ENCODE peak calls at places on chromosomes 11 and 22, in eight cellular contexts. One of them, this sample, is unnamed.

GRCh38 chr11:59216654-59217640 is 4.2 kb upstream of the MPEG1 start:
- DNase-seq in HCT116: no peak
- DNase-seq in NB4: peak
- DNase-seq in body of pancreas: no peak
- DNase-seq in stomach: peak
- DNase-seq in testis: peak
- DNase-seq in ovary: no peak
- DNase-seq in Peyer's patch: no peak
- DNase-seq in this sample: no peak

GRCh38 chr11:43907028-43907966 is 26.7 kb downstream of the ALKBH3 start:
- DNase-seq in HCT116: no peak
- DNase-seq in NB4: no peak
- DNase-seq in body of pancreas: no peak
- DNase-seq in stomach: no peak
- DNase-seq in testis: no peak
- DNase-seq in ovary: no peak
- DNase-seq in Peyer's patch: no peak
- DNase-seq in this sample: no peak

GRCh38 chr11:10395196-10395897 is 59.7 kb upstream of the AMPD3 start:
- DNase-seq in HCT116: no peak
- DNase-seq in NB4: no peak
- DNase-seq in body of pancreas: no peak
- DNase-seq in stomach: no peak
- DNase-seq in testis: no peak
- DNase-seq in ovary: no peak
- DNase-seq in Peyer's patch: no peak
- DNase-seq in this sample: no peak

GRCh38 chr11:35014352-35014751 is 97.9 kb downstream of the PDHX start:
- DNase-seq in HCT116: no peak
- DNase-seq in NB4: no peak
- DNase-seq in body of pancreas: no peak
- DNase-seq in stomach: no peak
- DNase-seq in testis: no peak
- DNase-seq in ovary: no peak
- DNase-seq in Peyer's patch: no peak
- DNase-seq in this sample: no peak

GRCh38 chr11:68973219-68973618 is 7.6 kb downstream of the MRGPRD start:
- DNase-seq in HCT116: no peak
- DNase-seq in NB4: no peak
- DNase-seq in body of pancreas: no peak
- DNase-seq in stomach: no peak
- DNase-seq in testis: no peak
- DNase-seq in ovary: no peak
- DNase-seq in Peyer's patch: no peak
- DNase-seq in this sample: no peak

GRCh38 chr22:23404689-23405365 is 175.3 kb downstream of the IGLL1 start:
- DNase-seq in HCT116: no peak
- DNase-seq in NB4: no peak
- DNase-seq in body of pancreas: no peak
- DNase-seq in stomach: peak
- DNase-seq in testis: peak
- DNase-seq in ovary: peak
- DNase-seq in Peyer's patch: peak
- DNase-seq in this sample: no peak

GRCh38 chr22:27982630-27983180 is 63.6 kb upstream of the PITPNB start:
- DNase-seq in HCT116: no peak
- DNase-seq in NB4: no peak
- DNase-seq in body of pancreas: no peak
- DNase-seq in stomach: peak
- DNase-seq in testis: peak
- DNase-seq in ovary: no peak
- DNase-seq in Peyer's patch: no peak
- DNase-seq in this sample: no peak

GRCh38 chr11:108788565-108789199 is 123.8 kb downstream of the DDX10 start:
- DNase-seq in HCT116: peak
- DNase-seq in NB4: peak
- DNase-seq in body of pancreas: no peak
- DNase-seq in stomach: no peak
- DNase-seq in testis: peak
- DNase-seq in ovary: no peak
- DNase-seq in Peyer's patch: no peak
- DNase-seq in this sample: no peak

GRCh38 chr11:130647371-130647770 is 198.9 kb downstream of the ADAMTS15 start:
- DNase-seq in HCT116: no peak
- DNase-seq in NB4: no peak
- DNase-seq in body of pancreas: no peak
- DNase-seq in stomach: no peak
- DNase-seq in testis: no peak
- DNase-seq in ovary: no peak
- DNase-seq in Peyer's patch: no peak
- DNase-seq in this sample: no peak

GRCh38 chr22:38754247-38755154 is 1.3 kb downstream of the SUN2 start:
- DNase-seq in HCT116: no peak
- DNase-seq in NB4: peak
- DNase-seq in body of pancreas: peak
- DNase-seq in stomach: peak
- DNase-seq in testis: peak
- DNase-seq in ovary: peak
- DNase-seq in Peyer's patch: peak
- DNase-seq in this sample: peak

GRCh38 chr11:61720597-61720996 is 31.8 kb upstream of the MYRF start:
- DNase-seq in HCT116: no peak
- DNase-seq in NB4: no peak
- DNase-seq in body of pancreas: no peak
- DNase-seq in stomach: no peak
- DNase-seq in testis: no peak
- DNase-seq in ovary: no peak
- DNase-seq in Peyer's patch: no peak
- DNase-seq in this sample: no peak

GRCh38 chr11:61718046-61718531 is 34.3 kb upstream of the MYRF start:
- DNase-seq in HCT116: no peak
- DNase-seq in NB4: no peak
- DNase-seq in body of pancreas: no peak
- DNase-seq in stomach: no peak
- DNase-seq in testis: no peak
- DNase-seq in ovary: no peak
- DNase-seq in Peyer's patch: no peak
- DNase-seq in this sample: no peak

GRCh38 chr11:61719968-61720367 is 32.5 kb upstream of the MYRF start:
- DNase-seq in HCT116: no peak
- DNase-seq in NB4: no peak
- DNase-seq in body of pancreas: no peak
- DNase-seq in stomach: no peak
- DNase-seq in testis: no peak
- DNase-seq in ovary: no peak
- DNase-seq in Peyer's patch: no peak
- DNase-seq in this sample: no peak

GRCh38 chr11:61717286-61718033 is 35.0 kb upstream of the MYRF start:
- DNase-seq in HCT116: no peak
- DNase-seq in NB4: no peak
- DNase-seq in body of pancreas: no peak
- DNase-seq in stomach: no peak
- DNase-seq in testis: no peak
- DNase-seq in ovary: no peak
- DNase-seq in Peyer's patch: no peak
- DNase-seq in this sample: no peak

DNA sequence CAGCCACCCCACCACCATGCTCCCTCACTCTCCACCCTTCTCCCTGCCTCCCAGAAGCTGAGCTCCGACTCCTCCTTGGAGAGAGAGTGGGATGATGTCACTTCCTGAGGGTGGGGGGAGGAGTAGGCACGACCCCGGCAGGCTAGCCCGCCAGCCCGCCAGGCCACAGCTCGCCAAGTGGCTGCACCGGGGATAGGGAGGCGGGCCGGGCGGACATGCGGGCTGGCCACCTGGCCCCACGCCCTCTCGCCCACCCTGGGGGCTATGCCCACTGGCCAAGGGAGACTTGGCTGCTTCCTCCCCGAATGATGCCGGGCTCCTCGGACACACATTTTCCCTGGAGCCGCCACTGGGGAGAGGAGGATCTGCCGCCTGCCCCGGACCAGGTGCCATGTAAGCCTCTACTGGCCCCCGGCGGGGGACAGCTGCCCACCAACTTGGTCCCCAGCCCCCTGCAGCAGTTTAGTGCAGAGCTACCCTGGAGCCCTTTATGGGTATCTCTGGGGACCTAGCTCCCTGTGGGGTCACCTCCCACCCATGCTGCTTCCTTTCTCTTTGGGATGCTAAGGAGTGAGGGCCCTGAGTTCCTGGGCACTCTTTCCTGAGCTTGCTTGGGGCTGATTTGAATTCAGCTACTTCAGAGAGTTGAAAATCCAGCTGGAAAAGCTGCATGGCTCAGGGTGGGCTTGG is 33.7 kb upstream of the MYRF start:
- DNase-seq in HCT116: no peak
- DNase-seq in NB4: peak
- DNase-seq in body of pancreas: no peak
- DNase-seq in stomach: no peak
- DNase-seq in testis: no peak
- DNase-seq in ovary: peak
- DNase-seq in Peyer's patch: no peak
- DNase-seq in this sample: no peak
- H3K4me3 ChIP-seq in HCT116: no peak
- H3K4me3 ChIP-seq in NB4: no peak
- H3K4me3 ChIP-seq in body of pancreas: no peak
- H3K4me3 ChIP-seq in stomach: peak
- H3K4me3 ChIP-seq in testis: no peak
- H3K4me3 ChIP-seq in ovary: peak
- H3K4me3 ChIP-seq in Peyer's patch: peak
- H3K4me3 ChIP-seq in this sample: peak

DNA sequence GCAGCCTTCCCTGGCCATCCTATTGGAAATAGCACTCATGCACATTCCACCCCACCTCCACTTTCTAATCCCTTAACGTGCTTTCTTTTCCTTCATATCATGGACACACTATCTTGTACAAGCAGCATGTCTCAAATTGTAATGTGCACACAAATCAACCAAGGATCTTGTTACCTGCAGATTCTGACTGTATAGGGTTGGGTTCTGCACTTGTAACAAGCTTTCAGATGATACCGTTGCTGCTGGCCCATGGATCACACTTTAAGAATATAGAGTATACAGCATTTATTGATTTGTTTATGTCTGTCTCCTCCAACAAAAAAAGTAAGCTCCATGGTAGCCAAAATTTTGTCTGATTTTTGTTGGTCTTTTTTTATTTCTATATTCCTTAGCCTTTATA is 32.4 kb upstream of the POU2AF1 start:
- DNase-seq in HCT116: no peak
- DNase-seq in NB4: no peak
- DNase-seq in body of pancreas: no peak
- DNase-seq in stomach: no peak
- DNase-seq in testis: no peak
- DNase-seq in ovary: no peak
- DNase-seq in Peyer's patch: no peak
- DNase-seq in this sample: no peak
- TF ChIP-seq POLR2A in HCT116: no peak
- TF ChIP-seq POLR2A in NB4: no peak
- TF ChIP-seq POLR2A in body of pancreas: no peak
- TF ChIP-seq POLR2A in stomach: no peak
- TF ChIP-seq POLR2A in testis: no peak
- TF ChIP-seq POLR2A in ovary: no peak
- TF ChIP-seq POLR2A in Peyer's patch: no peak
- TF ChIP-seq POLR2A in this sample: no peak

GRCh38 chr11:132409591-132410375 is 1039.4 kb downstream of the NTM start:
- DNase-seq in HCT116: no peak
- DNase-seq in NB4: no peak
- DNase-seq in body of pancreas: no peak
- DNase-seq in stomach: no peak
- DNase-seq in testis: no peak
- DNase-seq in ovary: no peak
- DNase-seq in Peyer's patch: no peak
- DNase-seq in this sample: no peak

GRCh38 chr11:132408877-132409276 is 1038.5 kb downstream of the NTM start:
- DNase-seq in HCT116: no peak
- DNase-seq in NB4: no peak
- DNase-seq in body of pancreas: no peak
- DNase-seq in stomach: no peak
- DNase-seq in testis: no peak
- DNase-seq in ovary: no peak
- DNase-seq in Peyer's patch: no peak
- DNase-seq in this sample: no peak

GRCh38 chr11:132410383-132410782 is 1040.0 kb downstream of the NTM start:
- DNase-seq in HCT116: no peak
- DNase-seq in NB4: no peak
- DNase-seq in body of pancreas: no peak
- DNase-seq in stomach: no peak
- DNase-seq in testis: no peak
- DNase-seq in ovary: no peak
- DNase-seq in Peyer's patch: no peak
- DNase-seq in this sample: no peak

DNA sequence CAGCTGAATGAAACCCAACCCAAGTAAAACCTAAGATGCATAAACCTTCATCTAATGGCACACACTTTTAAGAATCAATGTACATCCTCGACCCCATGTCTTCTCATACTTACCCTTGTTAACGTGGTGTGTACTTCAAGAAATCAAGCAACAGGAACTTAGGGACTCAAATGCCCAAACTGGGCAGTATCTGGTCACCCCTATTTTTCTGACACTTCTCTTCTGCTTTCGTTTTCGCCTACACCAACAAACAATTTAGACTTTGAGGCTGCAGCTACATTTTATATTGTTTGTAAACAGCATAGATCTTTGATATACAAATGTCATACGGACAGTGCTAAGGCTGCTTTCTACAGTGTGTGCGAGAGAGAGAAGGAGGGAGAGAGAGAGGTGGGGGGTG is 1044.0 kb downstream of the NTM start:
- DNase-seq in HCT116: no peak
- DNase-seq in NB4: no peak
- DNase-seq in body of pancreas: no peak
- DNase-seq in stomach: no peak
- DNase-seq in testis: no peak
- DNase-seq in ovary: no peak
- DNase-seq in Peyer's patch: no peak
- DNase-seq in this sample: no peak
- H3K4me3 ChIP-seq in HCT116: no peak
- H3K4me3 ChIP-seq in NB4: no peak
- H3K4me3 ChIP-seq in body of pancreas: no peak
- H3K4me3 ChIP-seq in stomach: no peak
- H3K4me3 ChIP-seq in testis: no peak
- H3K4me3 ChIP-seq in ovary: no peak
- H3K4me3 ChIP-seq in Peyer's patch: no peak
- H3K4me3 ChIP-seq in this sample: no peak

DNA sequence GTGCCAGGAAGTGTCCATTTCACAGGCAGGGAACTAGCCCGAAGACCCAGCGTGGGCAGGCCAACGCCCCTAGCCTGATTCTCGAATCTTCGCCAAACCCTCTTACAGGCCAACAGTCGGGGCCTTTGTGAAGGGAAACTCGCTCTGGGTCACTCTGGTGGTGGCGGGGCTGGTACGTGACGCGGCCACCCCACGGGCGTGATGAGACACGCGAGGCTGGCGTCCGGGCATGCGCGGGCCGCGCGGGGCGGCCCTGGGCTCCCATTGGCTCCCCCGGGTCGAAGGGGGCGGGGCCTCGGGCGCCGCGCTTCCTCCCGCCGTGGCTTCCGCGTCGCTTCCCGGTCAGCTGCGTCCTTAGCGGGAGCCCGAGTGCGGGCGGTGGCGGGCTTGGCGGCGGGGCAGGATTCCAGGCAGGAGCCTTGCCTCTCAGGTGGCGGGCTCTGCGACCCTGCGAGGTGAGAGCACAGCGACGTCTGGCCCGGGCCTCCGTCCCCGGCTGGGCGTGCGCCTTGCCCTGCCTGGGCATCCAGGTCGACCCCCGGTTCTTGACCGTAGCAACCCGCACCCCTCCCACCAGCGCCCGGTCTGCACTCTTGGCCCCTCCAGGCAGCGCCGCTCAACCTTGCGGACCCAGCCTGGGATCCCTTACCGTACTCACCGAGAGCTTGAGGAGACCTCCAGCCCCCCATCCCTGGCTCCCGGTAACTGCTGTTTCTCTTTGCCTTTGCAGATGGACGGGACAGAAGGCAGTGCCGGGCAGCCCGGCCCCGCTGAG is at the start of gene FRMD8:
- DNase-seq in HCT116: peak
- DNase-seq in NB4: peak
- DNase-seq in body of pancreas: peak
- DNase-seq in stomach: peak
- DNase-seq in testis: peak
- DNase-seq in ovary: peak
- DNase-seq in Peyer's patch: peak
- DNase-seq in this sample: peak
- TF ChIP-seq POLR2A in HCT116: no peak
- TF ChIP-seq POLR2A in NB4: peak
- TF ChIP-seq POLR2A in body of pancreas: peak
- TF ChIP-seq POLR2A in stomach: no peak
- TF ChIP-seq POLR2A in testis: peak
- TF ChIP-seq POLR2A in ovary: peak
- TF ChIP-seq POLR2A in Peyer's patch: peak
- TF ChIP-seq POLR2A in this sample: peak